ENCODE peak calls at places on chromosomes 12 and 14, in ten cellular contexts. Q is HCT116, M is lower lobe of right lung, K is astrocyte of the spinal cord, T is cardiac fibroblast, W is left ventricle myocardium inferior, A is upper lobe of right lung, E is MCF 10A, D is sigmoid colon, V is brain microvascular endothelial cell. F is an unnamed sample.

GRCh38 chr12:121018860-121019259 is 2.6 kb upstream of the C12orf43 start:
- DNase-seq in Q (no peak), M (no peak), K (no peak), T (no peak), W (no peak), A (no peak), E (no peak), D (no peak), V (no peak), F (no peak)

GRCh38 chr12:118109088-118109487 is 5.3 kb upstream of the VSIG10 start:
- DNase-seq in Q (no peak), M (no peak), K (no peak), T (no peak), W (no peak), A (no peak), E (no peak), D (no peak), V (no peak), F (no peak)

GRCh38 chr14:72401632-72402428 is 469.6 kb downstream of the RGS6 start:
- DNase-seq in Q (no peak), M (no peak), K (no peak), T (no peak), W (no peak), A (no peak), E (no peak), D (no peak), V (peak; percentile 9), F (no peak)

GRCh38 chr12:1534708-1535107 is 59.7 kb downstream of the FBXL14 start:
- DNase-seq in Q (no peak), M (no peak), K (no peak), T (no peak), W (no peak), A (peak; percentile 43), E (no peak), D (no peak), V (no peak), F (no peak)

GRCh38 chr14:66495214-66496098 is 9.3 kb downstream of the CCDC196 start:
- DNase-seq in Q (peak; percentile 39), M (no peak), K (peak; percentile 80), T (peak; percentile 85), W (no peak), A (no peak), E (peak; percentile 69), D (peak; percentile 67), V (peak; percentile 68), F (peak; percentile 46)

GRCh38 chr12:6326316-6326959 is 15.4 kb downstream of the TNFRSF1A start:
- DNase-seq in Q (no peak), M (no peak), K (peak; percentile 59), T (peak; percentile 76), W (peak; percentile 53), A (no peak), E (no peak), D (peak; percentile 93), V (peak; percentile 44), F (no peak)

GRCh38 chr12:5989621-5990020 is 44.6 kb upstream of the ANO2 start:
- DNase-seq in Q (no peak), M (no peak), K (no peak), T (no peak), W (no peak), A (no peak), E (no peak), D (no peak), V (no peak), F (no peak)

GRCh38 chr14:23513466-23514008 is 38.0 kb downstream of the ZFHX2 start:
- DNase-seq in Q (no peak), M (no peak), K (no peak), T (no peak), W (no peak), A (no peak), E (no peak), D (no peak), V (no peak), F (no peak)

GRCh38 chr14:67537736-67538135 is 4.6 kb downstream of the PLEKHH1 start:
- DNase-seq in Q (no peak), M (no peak), K (no peak), T (no peak), W (no peak), A (no peak), E (no peak), D (no peak), V (no peak), F (no peak)

GRCh38 chr12:128245890-128246289 is 21.1 kb upstream of the TMEM132C start:
- DNase-seq in Q (no peak), M (no peak), K (no peak), T (no peak), W (no peak), A (no peak), E (no peak), D (no peak), V (no peak), F (no peak)

GRCh38 chr14:75139185-75139584 is 12.3 kb upstream of the NEK9 start:
- DNase-seq in Q (no peak), M (no peak), K (no peak), T (no peak), W (no peak), A (no peak), E (no peak), D (no peak), V (no peak), F (no peak)

GRCh38 chr14:102206901-102207300 is 67.2 kb downstream of the WDR20 start:
- DNase-seq in Q (no peak), M (no peak), K (no peak), T (no peak), W (no peak), A (no peak), E (no peak), D (peak; percentile 32), V (no peak), F (no peak)
- TF ChIP-seq CTCF in Q (no peak), M (no peak), K (no peak), T (no peak), W (no peak), A (no peak), E (no peak), D (no peak), V (no peak), F (no peak)

DNA sequence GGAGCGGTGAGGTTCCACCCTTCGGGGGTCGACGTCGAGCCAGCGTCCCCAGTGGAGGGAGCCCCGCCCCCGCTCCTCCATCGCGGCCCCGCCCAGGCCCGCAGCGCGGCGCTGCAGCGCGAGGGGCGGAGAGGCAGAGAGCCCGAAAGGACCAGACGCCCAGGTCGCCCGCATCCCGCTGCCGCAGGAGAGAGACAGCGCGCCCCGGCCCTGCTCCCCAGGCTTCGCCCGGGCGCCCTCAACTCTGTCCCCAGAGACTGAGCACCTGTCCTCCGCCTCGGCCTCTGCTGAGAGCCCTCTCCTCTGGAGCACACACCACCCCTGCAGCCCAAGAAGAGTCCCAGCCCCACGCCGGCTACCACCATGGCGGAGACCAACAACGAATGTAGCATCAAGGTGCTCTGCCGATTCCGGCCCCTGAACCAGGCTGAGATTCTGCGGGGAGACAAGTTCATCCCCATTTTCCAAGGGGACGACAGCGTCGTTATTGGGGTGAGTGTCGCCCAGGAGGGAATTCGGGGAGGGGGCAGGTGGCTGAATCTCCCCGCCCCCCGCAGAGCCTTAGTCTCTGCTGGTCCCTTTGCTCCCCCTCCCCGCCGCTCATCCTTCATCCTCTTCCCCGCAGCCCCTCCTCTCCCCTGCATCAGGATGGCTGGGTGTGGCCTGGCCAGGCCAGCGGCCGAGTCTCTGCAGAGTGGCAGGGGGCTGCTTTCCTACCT is at the start of gene KIF5A:
- DNase-seq in Q (no peak), M (peak; percentile 56), K (no peak), T (no peak), W (no peak), A (peak; percentile 68), E (no peak), D (no peak), V (no peak), F (peak; percentile 20)
- TF ChIP-seq CTCF in Q (no peak), M (no peak), K (no peak), T (no peak), W (no peak), A (no peak), E (no peak), D (no peak), V (no peak), F (no peak)

DNA sequence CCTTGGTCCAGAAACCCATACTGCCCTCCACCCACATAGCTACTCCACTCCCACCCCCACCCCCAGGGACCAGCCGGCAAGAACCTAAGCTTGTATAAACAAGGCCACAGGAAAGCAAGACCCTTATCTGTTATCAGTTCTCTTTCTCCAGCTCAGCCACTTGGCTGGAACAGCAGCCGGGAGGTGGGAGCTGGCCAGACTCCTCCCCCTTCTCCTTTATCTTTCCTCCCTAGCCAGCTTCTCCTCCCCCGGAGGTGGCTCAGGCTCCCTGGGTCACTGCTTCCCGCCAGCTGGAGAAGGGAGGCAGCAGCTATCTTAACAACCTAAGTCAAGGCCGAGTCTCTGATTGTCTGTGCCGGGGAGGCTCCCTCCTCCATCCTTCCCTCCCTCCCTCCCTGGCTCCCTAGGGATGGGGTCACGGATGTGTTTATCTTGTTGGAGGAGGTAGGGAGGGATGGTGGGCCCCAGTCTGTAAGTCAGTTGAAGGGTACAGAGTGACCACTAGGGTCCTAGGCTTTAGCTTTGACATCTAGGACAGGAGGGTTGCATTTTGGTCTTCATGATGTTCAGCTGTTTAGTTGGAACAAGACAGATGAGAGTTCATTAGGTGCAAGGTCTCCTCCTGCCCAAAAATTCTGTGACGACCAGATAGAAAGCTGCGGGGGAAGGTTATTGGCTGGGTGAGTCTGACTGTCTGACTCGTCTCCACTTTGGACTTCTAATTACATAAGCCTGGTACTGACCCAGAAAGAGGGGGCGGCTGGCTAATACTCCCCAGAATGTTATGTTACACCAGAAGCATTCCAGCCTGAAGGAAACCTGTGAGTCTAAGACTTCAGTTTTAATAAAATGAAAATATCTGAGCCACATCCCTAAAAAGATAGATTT is 29.7 kb downstream of the ZFP36L1 start:
- DNase-seq in Q (no peak), M (peak; percentile 54), K (no peak), T (peak; percentile 39), W (peak; percentile 81), A (peak; percentile 76), E (no peak), D (peak; percentile 84), V (no peak), F (no peak)
- TF ChIP-seq CTCF in Q (no peak), M (no peak), K (no peak), T (no peak), W (no peak), A (no peak), E (no peak), D (no peak), V (no peak), F (no peak)

DNA sequence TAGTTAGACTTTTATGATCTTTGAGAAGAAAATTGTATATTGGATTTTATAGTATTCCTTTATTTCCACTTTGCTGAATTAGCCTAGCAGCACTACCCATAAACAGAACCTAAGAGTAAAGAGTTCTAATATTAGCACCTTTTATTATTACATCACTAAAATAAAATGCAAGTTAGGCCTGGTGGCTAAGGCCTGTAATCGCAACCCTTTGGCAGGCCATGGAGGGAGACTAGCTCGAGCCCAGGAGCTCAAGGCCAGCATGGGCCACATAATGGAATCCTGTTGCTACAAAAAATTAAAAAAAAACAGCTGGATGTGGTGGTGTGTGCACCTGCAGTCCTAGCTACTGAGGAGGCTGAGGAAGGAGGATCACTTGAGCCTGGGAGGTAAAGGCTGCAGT is 288.2 kb downstream of the TRHDE start:
- DNase-seq in Q (no peak), M (no peak), K (no peak), T (no peak), W (no peak), A (no peak), E (no peak), D (no peak), V (no peak), F (no peak)
- TF ChIP-seq CTCF in Q (peak; percentile 25), M (no peak), K (no peak), T (no peak), W (no peak), A (no peak), E (no peak), D (no peak), V (peak; percentile 21), F (no peak)

F was measured in RWPE1.